ENCODE peak calls at places on chromosomes 4 and X, in seven cellular contexts. B is NAMALWA, K is glutamatergic neuron, Y is heart left ventricle, Q is H4, N is right atrium auricular region, H is spleen. I is an unnamed sample.

GRCh38 chr4:124710911-124711310 is 1.6 kb downstream of the ANKRD50 start:
- DNase-seq in B (no peak), K (no peak), Y (no peak), Q (no peak), N (no peak), H (no peak), I (no peak)

GRCh38 chr4:108118505-108118904 is 50.2 kb downstream of the LEF1 start:
- DNase-seq in B (peak; percentile 24), K (no peak), Y (no peak), Q (peak; percentile 47), N (no peak), H (no peak), I (no peak)

GRCh38 chr4:171812377-171813194 is 618 bp upstream of the GALNTL6 start:
- DNase-seq in B (no peak), K (peak; percentile 45), Y (no peak), Q (no peak), N (no peak), H (peak; percentile 82), I (no peak)

GRCh38 chr4:6474705-6475457 is 2.5 kb upstream of the PPP2R2C start:
- DNase-seq in B (no peak), K (no peak), Y (no peak), Q (no peak), N (peak; percentile 2), H (peak; percentile 11), I (no peak)

GRCh38 chr4:144316869-144317268 is 176.4 kb upstream of the GYPA start:
- DNase-seq in B (no peak), K (no peak), Y (no peak), Q (no peak), N (no peak), H (no peak), I (no peak)

GRCh38 chr4:70583952-70584834 is 7.9 kb upstream of the AMBN start:
- DNase-seq in B (no peak), K (no peak), Y (no peak), Q (peak; percentile 36), N (no peak), H (no peak), I (no peak)

GRCh38 chr4:3513807-3514206 is 18.4 kb downstream of the LRPAP1 start:
- DNase-seq in B (no peak), K (no peak), Y (no peak), Q (no peak), N (no peak), H (peak; percentile 68), I (peak; percentile 14)

GRCh38 chr4:48180234-48180633 is 46.2 kb upstream of the TXK start:
- DNase-seq in B (no peak), K (no peak), Y (no peak), Q (no peak), N (no peak), H (no peak), I (no peak)

GRCh38 chr4:2511645-2512131 is 24.8 kb upstream of the FAM193A start:
- DNase-seq in B (no peak), K (no peak), Y (no peak), Q (no peak), N (no peak), H (no peak), I (no peak)

GRCh38 chrX:148784137-148784536 is 283.7 kb downstream of the AFF2 start:
- DNase-seq in B (no peak), K (no peak), Y (no peak), Q (no peak), N (no peak), H (no peak), I (no peak)

GRCh38 chrX:63508668-63509067 is 157.5 kb upstream of the SPIN4 start:
- DNase-seq in B (no peak), K (no peak), Y (no peak), Q (no peak), N (no peak), H (no peak), I (no peak)

GRCh38 chr4:26590639-26591038 is 6.8 kb downstream of the TBC1D19 start:
- DNase-seq in B (no peak), K (no peak), Y (no peak), Q (no peak), N (no peak), H (no peak), I (no peak)